ENCODE peak calls at places on chromosomes 7 and 10, in nine cellular contexts. K is upper lobe of right lung, E is uterus, Y is lower lobe of right lung, F is GM23338, D is transverse colon, N is lung, L is mammary epithelial cell, S is body of pancreas. C is an unnamed sample.

GRCh38 chr7:131546583-131547111 is 9.8 kb downstream of the PODXL start:
- DNase-seq in Y (no peak), S (peak; percentile 42), D (no peak), N (no peak), F (peak; percentile 95), E (no peak), K (no peak), L (no peak), C (no peak)

GRCh38 chr7:128909605-128910568 is 622 bp downstream of the KCP start:
- DNase-seq in F (peak; percentile 74), S (peak; percentile 39), E (no peak), D (no peak), N (no peak), K (peak; percentile 61), L (no peak), Y (no peak), C (peak; percentile 10)

GRCh38 chr7:140079121-140079536 is 16.4 kb upstream of the PARP12 start:
- DNase-seq in S (peak; percentile 43), L (peak; percentile 46), K (no peak), Y (no peak), F (peak; percentile 82), D (no peak), N (peak; percentile 11), E (peak; percentile 71), C (peak; percentile 39)

GRCh38 chr10:46237815-46238510 is 48.8 kb upstream of the ANTXRL start:
- DNase-seq in Y (no peak), L (peak; percentile 11), N (no peak), K (no peak), D (no peak), E (no peak), S (no peak), F (no peak), C (no peak)

GRCh38 chr10:97499561-97500296 is 1.0 kb downstream of the UBTD1 start:
- DNase-seq in D (peak; percentile 53), K (peak; percentile 84), Y (peak; percentile 81), S (peak; percentile 76), F (peak; percentile 35), N (peak; percentile 71), L (peak; percentile 35), E (peak; percentile 77), C (no peak)

GRCh38 chr7:11613292-11613930 is 218.6 kb downstream of the THSD7A start:
- DNase-seq in E (no peak), K (no peak), S (no peak), F (peak; percentile 42), N (no peak), L (no peak), D (no peak), Y (no peak), C (no peak)

GRCh38 chr10:119675483-119676170 is 24.4 kb downstream of the BAG3 start:
- DNase-seq in S (no peak), L (no peak), Y (no peak), E (no peak), F (no peak), K (no peak), N (no peak), D (no peak), C (no peak)

GRCh38 chr7:41869091-41869490 is 166.2 kb upstream of the INHBA start:
- DNase-seq in K (no peak), Y (no peak), N (no peak), D (no peak), L (peak; percentile 82), E (no peak), S (no peak), F (no peak), C (no peak)

GRCh38 chr7:140061607-140061930 is 1.2 kb downstream of the PARP12 start:
- DNase-seq in E (no peak), L (no peak), F (no peak), S (no peak), D (no peak), Y (no peak), N (no peak), K (no peak), C (no peak)

GRCh38 chr7:135147341-135147898 is 452 bp upstream of the TMEM140 start:
- DNase-seq in S (no peak), E (peak; percentile 48), D (no peak), L (no peak), K (no peak), N (no peak), Y (no peak), F (no peak), C (no peak)

GRCh38 chr7:82562716-82563404 is 119.3 kb upstream of the CACNA2D1 start:
- DNase-seq in D (no peak), K (no peak), L (peak; percentile 17), E (no peak), Y (no peak), F (peak; percentile 14), S (no peak), N (no peak), C (peak; percentile 15)

GRCh38 chr10:24952146-24952700 is at the start of gene PRTFDC1:
- DNase-seq in L (no peak), Y (peak; percentile 51), E (peak; percentile 53), D (peak; percentile 64), K (peak; percentile 72), F (peak; percentile 74), N (no peak), S (peak; percentile 62), C (no peak)

GRCh38 chr10:2631557-2631956 is 435.8 kb upstream of the PFKP start:
- DNase-seq in N (no peak), F (no peak), S (no peak), L (no peak), E (no peak), Y (no peak), K (no peak), D (no peak), C (no peak)
- H3K27ac ChIP-seq in N (no peak overlapping the region), F (no peak overlapping the region), S (no peak overlapping the region), L (no peak overlapping the region), E (no peak overlapping the region), Y (no peak overlapping the region), K (no peak overlapping the region), D (no peak overlapping the region), C (no peak overlapping the region)

DNA sequence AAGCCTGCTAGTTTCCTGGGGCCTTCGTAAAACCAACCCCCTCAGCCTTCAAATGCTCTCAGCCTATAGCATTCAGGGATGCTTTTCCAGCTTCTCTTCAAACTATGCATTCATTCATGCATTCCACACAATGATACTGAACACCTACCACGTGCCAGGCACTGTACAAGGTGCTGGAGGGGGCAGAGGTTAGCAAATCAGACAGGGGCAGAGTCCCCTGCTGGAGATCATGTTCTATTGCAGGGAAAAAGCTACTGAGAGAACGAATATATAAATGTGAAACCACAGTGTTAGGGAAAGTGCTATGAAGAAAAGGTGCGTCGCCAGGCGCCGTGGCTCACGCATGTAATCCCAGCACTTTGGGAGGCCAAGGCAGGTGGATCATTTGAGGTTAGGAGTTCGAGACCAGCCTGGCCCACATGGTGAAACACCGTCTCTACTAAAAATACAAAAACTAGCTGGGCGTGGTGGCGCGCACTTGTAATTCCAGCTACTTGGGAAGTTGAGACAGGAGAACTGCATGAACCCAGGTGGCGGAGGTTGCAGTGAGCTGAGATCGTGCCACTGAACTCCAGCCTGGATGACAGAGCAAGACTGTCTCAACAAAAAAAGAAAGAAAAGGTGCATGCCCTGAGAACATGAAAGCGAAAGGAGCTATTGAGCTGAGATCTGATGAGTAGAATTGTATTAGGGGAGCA is 64.6 kb upstream of the CALN1 start:
- DNase-seq in L (no peak), E (no peak), K (no peak), N (no peak), Y (no peak), F (peak; percentile 23), S (no peak), D (no peak), C (no peak)
- TF ChIP-seq CTCF in L (no peak), E (no peak), K (no peak), N (no peak), Y (no peak), F (peak; percentile 65), S (no peak), D (no peak), C (no peak)

GRCh38 chr7:111098011-111098925 is 7.3 kb downstream of the LRRN3 start:
- DNase-seq in S (peak; percentile 10), K (no peak), N (no peak), Y (no peak), F (peak; percentile 83), D (peak; percentile 10), L (no peak), E (no peak), C (no peak)

GRCh38 chr7:111094387-111094786 is 3.5 kb downstream of the LRRN3 start:
- DNase-seq in K (no peak), N (no peak), L (no peak), F (no peak), E (no peak), Y (no peak), D (no peak), S (no peak), C (no peak)

GRCh38 chr7:111098926-111099250 is 8.0 kb downstream of the LRRN3 start:
- DNase-seq in Y (no peak), S (no peak), N (no peak), D (no peak), K (no peak), L (no peak), F (no peak), E (no peak), C (no peak)

GRCh38 chr7:111092406-111093160 is 1.7 kb downstream of the LRRN3 start:
- DNase-seq in Y (no peak), E (no peak), K (no peak), D (no peak), F (no peak), S (no peak), L (no peak), N (no peak), C (no peak)

GRCh38 chr7:111096997-111097396 is 6.1 kb downstream of the LRRN3 start:
- DNase-seq in N (no peak), D (no peak), K (no peak), F (peak; percentile 90), E (no peak), L (no peak), Y (no peak), S (no peak), C (no peak)
- H3K4me3 ChIP-seq in N (no peak overlapping the region), D (no peak overlapping the region), K (no peak overlapping the region), F (no peak overlapping the region), E (no peak overlapping the region), L (no peak overlapping the region), Y (no peak overlapping the region), S (no peak overlapping the region), C (no peak overlapping the region)

DNA sequence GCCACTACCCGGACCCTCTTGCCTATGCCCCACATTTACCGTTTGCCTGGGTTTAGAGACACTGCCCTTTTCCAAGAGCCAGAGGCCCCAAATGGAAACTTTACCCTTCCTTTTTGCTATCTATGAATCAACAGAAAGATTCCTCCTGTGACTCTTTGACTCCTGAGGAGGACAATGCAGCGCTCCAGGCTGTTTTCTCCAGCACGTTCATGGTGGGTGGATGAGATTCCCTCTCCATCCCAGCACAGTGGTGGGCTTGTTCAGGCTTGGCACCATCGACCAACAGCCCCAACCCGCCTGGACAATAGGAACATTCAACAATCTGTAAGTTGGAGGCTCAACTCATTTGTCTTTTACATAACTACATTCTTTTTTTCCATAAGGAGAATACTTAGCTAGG is 55.9 kb downstream of the DLD start:
- DNase-seq in E (no peak), L (peak; percentile 77), N (no peak), K (no peak), F (no peak), S (no peak), D (no peak), Y (no peak), C (no peak)
- H3K27ac ChIP-seq in E (peak overlapping the region; percentile 44), L (peak overlapping the region; percentile 57), N (no peak overlapping the region), K (no peak overlapping the region), F (no peak overlapping the region), S (no peak overlapping the region), D (no peak overlapping the region), Y (no peak overlapping the region), C (no peak overlapping the region)

DNA sequence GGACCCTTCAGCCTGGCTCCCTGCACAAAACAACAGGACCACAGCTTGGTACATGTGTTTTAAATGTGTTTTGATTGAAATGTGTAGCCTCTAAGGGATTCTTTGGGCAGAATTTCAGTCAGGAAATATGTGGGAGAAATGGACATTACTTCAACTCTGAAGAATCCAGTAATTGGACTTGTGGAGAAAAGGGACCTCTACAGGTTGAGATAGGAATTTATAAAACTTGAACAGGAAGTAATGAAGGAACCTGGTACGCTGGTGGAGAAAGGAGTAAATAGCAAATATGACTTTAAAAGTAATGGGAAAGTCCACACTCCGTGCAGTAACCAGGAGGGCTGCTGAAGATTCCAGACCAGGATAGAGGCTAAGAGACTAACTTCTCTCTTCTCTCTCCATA is 220.5 kb downstream of the LHFPL3 start:
- DNase-seq in D (no peak), Y (no peak), F (peak; percentile 50), K (no peak), L (no peak), N (no peak), S (no peak), E (no peak), C (no peak)
- TF ChIP-seq CTCF in D (peak; percentile 36), Y (no peak), F (peak; percentile 52), K (no peak), L (peak; percentile 5), N (no peak), S (peak; percentile 29), E (no peak), C (no peak)